ENCODE peak calls at places on chromosomes 7 and 10, in ten cellular contexts. R is colonic mucosa, O is cardiac muscle cell, D is lower lobe of right lung, A is transverse colon, T is psoas muscle, X is right atrium auricular region, V is right lobe of liver, Y is hepatocyte, U is choroid plexus epithelial cell. P is an unnamed sample.

GRCh38 chr10:45425628-45426563 is 51.9 kb downstream of the ALOX5 start:
- DNase-seq in U (peak), D (no peak), V (no peak), O (no peak), Y (no peak), A (no peak), T (no peak), X (no peak), R (no peak), P (no peak)

GRCh38 chr10:58473966-58474365 is 38.7 kb upstream of the BICC1 start:
- DNase-seq in X (no peak), A (no peak), V (no peak), R (no peak), D (no peak), U (peak), Y (peak), O (no peak), T (no peak), P (peak)

GRCh38 chr10:3850999-3851937 is 66.3 kb upstream of the KLF6 start:
- DNase-seq in V (no peak), U (peak), X (peak), O (no peak), D (no peak), A (no peak), T (no peak), R (no peak), Y (peak), P (peak)

GRCh38 chr7:86846494-86847190 is 202.9 kb downstream of the GRM3 start:
- DNase-seq in O (no peak), X (no peak), V (no peak), U (no peak), R (peak), Y (peak), A (peak), D (no peak), T (no peak), P (no peak)

GRCh38 chr10:93818086-93818485 is 60.4 kb downstream of the LGI1 start:
- DNase-seq in X (no peak), U (no peak), O (no peak), D (no peak), Y (no peak), V (peak), R (no peak), T (no peak), A (no peak), P (no peak)

GRCh38 chr10:124611738-124612137 is 132.4 kb downstream of the FAM53B start:
- DNase-seq in O (no peak), A (peak), R (no peak), Y (no peak), T (no peak), V (no peak), D (peak), X (no peak), U (no peak), P (no peak)

GRCh38 chr7:56538541-56539429 is 422.6 kb upstream of the NUPR2 start:
- DNase-seq in D (no peak), V (no peak), X (no peak), Y (no peak), U (no peak), R (no peak), T (no peak), O (no peak), A (no peak), P (no peak)

GRCh38 chr7:65925040-65925439 is 52.2 kb downstream of the VKORC1L1 start:
- DNase-seq in U (no peak), A (no peak), T (no peak), Y (no peak), R (no peak), O (no peak), V (no peak), X (no peak), D (no peak), P (no peak)

GRCh38 chr10:47421057-47421952 is 37.2 kb upstream of the ZNF488 start:
- DNase-seq in A (no peak), D (no peak), O (no peak), T (no peak), R (no peak), Y (no peak), U (peak), X (peak), V (no peak), P (peak)

GRCh38 chr10:9262770-9263169 is 1208.3 kb downstream of the GATA3 start:
- DNase-seq in A (no peak), U (no peak), Y (peak), R (no peak), V (no peak), O (no peak), T (no peak), D (no peak), X (no peak), P (no peak)

GRCh38 chr10:46097576-46098317 is 51.7 kb upstream of the MSMB start:
- DNase-seq in V (no peak), D (no peak), A (no peak), T (no peak), Y (no peak), U (no peak), X (no peak), O (no peak), R (no peak), P (no peak)

GRCh38 chr10:81961451-81962184 is 86.6 kb downstream of the NRG3 start:
- DNase-seq in Y (no peak), X (no peak), U (peak), T (no peak), A (no peak), R (no peak), V (no peak), O (no peak), D (no peak), P (no peak)

GRCh38 chr10:119408072-119408471 is 134.4 kb downstream of the RGS10 start:
- DNase-seq in U (no peak), X (no peak), Y (no peak), R (no peak), V (no peak), D (no peak), A (no peak), T (no peak), O (no peak), P (no peak)

GRCh38 chr7:36600314-36600682 is 124.0 kb downstream of the AOAH start:
- DNase-seq in V (peak), T (no peak), Y (no peak), X (no peak), O (no peak), D (peak), U (no peak), R (no peak), A (no peak), P (no peak)

GRCh38 chr10:97991875-97992274 is 38.5 kb downstream of the CRTAC1 start:
- DNase-seq in U (peak), Y (peak), A (no peak), D (no peak), V (no peak), T (no peak), R (no peak), X (no peak), O (peak), P (peak)

GRCh38 chr10:7417103-7417623 is 6.3 kb upstream of the SFMBT2 start:
- DNase-seq in O (no peak), X (no peak), T (no peak), Y (peak), U (peak), R (no peak), V (no peak), D (no peak), A (no peak), P (peak)

GRCh38 chr7:66930341-66930740 is 9.3 kb downstream of the TMEM248 start:
- DNase-seq in O (peak), R (no peak), D (no peak), U (peak), X (no peak), V (no peak), T (no peak), Y (peak), A (no peak), P (peak)

GRCh38 chr10:609868-610545 is 79.5 kb downstream of the DIP2C start:
- DNase-seq in T (no peak), U (no peak), O (peak), D (no peak), A (no peak), X (no peak), R (no peak), V (no peak), Y (no peak), P (no peak)

GRCh38 chr10:72008096-72008933 is 44.1 kb downstream of the CHST3 start:
- DNase-seq in O (no peak), T (no peak), D (no peak), V (no peak), R (no peak), X (no peak), U (no peak), Y (no peak), A (no peak), P (no peak)

GRCh38 chr10:122490786-122491680 is 29.7 kb downstream of the HTRA1 start:
- DNase-seq in Y (no peak), D (no peak), X (no peak), A (peak), V (no peak), R (no peak), T (no peak), O (no peak), U (no peak), P (no peak)

GRCh38 chr10:104333037-104333727 is 5.1 kb downstream of the ITPRIP start:
- DNase-seq in T (no peak), D (no peak), O (no peak), X (peak), A (no peak), R (peak), U (peak), V (no peak), Y (no peak), P (no peak)

GRCh38 chr7:69781412-69781846 is 183.2 kb downstream of the AUTS2 start:
- DNase-seq in D (no peak), R (no peak), U (peak), T (no peak), A (no peak), X (peak), Y (peak), O (no peak), V (no peak), P (no peak)

GRCh38 chr7:27600247-27600646 is 62.4 kb downstream of the HIBADH start:
- DNase-seq in D (no peak), A (no peak), R (no peak), V (no peak), O (no peak), T (no peak), X (no peak), Y (no peak), U (peak), P (no peak)

GRCh38 chr10:6044651-6045599 is 17.2 kb downstream of the IL2RA start:
- DNase-seq in T (no peak), U (no peak), A (no peak), V (no peak), D (no peak), X (no peak), O (no peak), R (peak), Y (no peak), P (no peak)

GRCh38 chr7:152608208-152608607 is 67.7 kb downstream of the XRCC2 start:
- DNase-seq in T (no peak), D (no peak), V (no peak), A (no peak), O (no peak), U (no peak), R (no peak), X (no peak), Y (no peak), P (no peak)

GRCh38 chr7:50974240-50974639 is 191.5 kb upstream of the GRB10 start:
- DNase-seq in A (no peak), U (no peak), O (no peak), T (no peak), V (no peak), X (no peak), R (no peak), D (no peak), Y (no peak), P (no peak)

GRCh38 chr7:92034116-92034515 is 93.5 kb downstream of the AKAP9 start:
- DNase-seq in V (no peak), T (no peak), D (no peak), O (no peak), A (no peak), U (no peak), X (no peak), R (no peak), Y (no peak), P (no peak)

GRCh38 chr10:78218833-78219490 is 185.3 kb downstream of the RPS24 start:
- DNase-seq in T (no peak), O (no peak), R (no peak), A (no peak), X (no peak), Y (no peak), U (no peak), V (no peak), D (no peak), P (no peak)

GRCh38 chr10:101301111-101301731 is 52.7 kb upstream of the BTRC start:
- DNase-seq in X (no peak), O (peak), R (peak), U (peak), A (peak), T (peak), V (peak), D (no peak), Y (peak), P (peak)

GRCh38 chr10:118041316-118041715 is 5.4 kb downstream of the RAB11FIP2 start:
- DNase-seq in R (no peak), O (no peak), V (no peak), X (no peak), U (peak), D (no peak), Y (no peak), T (no peak), A (no peak), P (no peak)

GRCh38 chr7:2691223-2691818 is 3.3 kb downstream of the AMZ1 start:
- DNase-seq in R (no peak), T (no peak), V (no peak), D (no peak), U (no peak), A (no peak), O (no peak), Y (no peak), X (no peak), P (no peak)

GRCh38 chr7:39446546-39446945 is 119.7 kb upstream of the YAE1 start:
- DNase-seq in T (no peak), R (no peak), U (no peak), O (no peak), D (no peak), A (no peak), V (no peak), Y (no peak), X (no peak), P (no peak)

GRCh38 chr10:85124592-85124991 is 796.2 kb downstream of the CCSER2 start:
- DNase-seq in V (peak), D (no peak), X (no peak), R (no peak), A (no peak), T (no peak), Y (peak), U (no peak), O (peak), P (no peak)

GRCh38 chr10:31132681-31133239 is 101.1 kb upstream of the ZNF438 start:
- DNase-seq in T (no peak), O (no peak), A (no peak), Y (no peak), X (peak), V (no peak), R (no peak), U (no peak), D (no peak), P (no peak)

GRCh38 chr7:17564678-17565209 is 266.3 kb downstream of the AHR start:
- DNase-seq in O (no peak), X (no peak), T (no peak), D (no peak), V (no peak), U (peak), Y (no peak), R (no peak), A (no peak), P (peak)

GRCh38 chr10:79190740-79191261 is 122.0 kb downstream of the ZMIZ1 start:
- DNase-seq in X (no peak), R (no peak), A (no peak), O (no peak), T (no peak), V (no peak), Y (no peak), U (no peak), D (no peak), P (no peak)

GRCh38 chr10:8392216-8392615 is 337.7 kb downstream of the GATA3 start:
- DNase-seq in X (no peak), T (no peak), A (no peak), Y (no peak), O (no peak), D (no peak), R (no peak), U (peak), V (no peak), P (no peak)

GRCh38 chr10:117929321-117930067 is 117.2 kb downstream of the RAB11FIP2 start:
- DNase-seq in Y (no peak), U (no peak), O (peak), D (no peak), V (no peak), R (no peak), A (no peak), X (no peak), T (no peak), P (no peak)

GRCh38 chr7:140316165-140316661 is 82.1 kb downstream of the SLC37A3 start:
- DNase-seq in R (peak), A (peak), X (peak), T (peak), V (peak), U (peak), D (peak), Y (peak), O (no peak), P (peak)

GRCh38 chr10:3907514-3907913 is 122.5 kb upstream of the KLF6 start:
- DNase-seq in V (no peak), Y (no peak), R (no peak), U (peak), A (no peak), T (peak), O (no peak), X (peak), D (no peak), P (no peak)

GRCh38 chr10:126754966-126755365 is 84.5 kb upstream of the C10orf90 start:
- DNase-seq in D (no peak), A (no peak), V (no peak), Y (no peak), R (no peak), U (no peak), X (no peak), O (no peak), T (no peak), P (no peak)

GRCh38 chr10:126749030-126749655 is 78.7 kb upstream of the C10orf90 start:
- DNase-seq in T (peak), Y (peak), D (peak), R (peak), X (peak), V (peak), A (peak), U (peak), O (peak), P (peak)
- TF ChIP-seq CTCF in T (peak), Y (peak), D (peak), R (peak), X (peak), V (peak), A (peak), U (peak), O (peak), P (peak)

GRCh38 chr10:129912161-129912917 is 51.7 kb downstream of the EBF3 start:
- DNase-seq in U (peak), X (no peak), R (no peak), A (no peak), D (no peak), Y (no peak), T (no peak), O (no peak), V (no peak), P (peak)
- H3K4me3 ChIP-seq in U (no peak), X (no peak), R (no peak), A (no peak), D (no peak), Y (no peak), T (no peak), O (no peak), V (no peak), P (no peak)

GRCh38 chr10:69243817-69244216 is 23.7 kb downstream of the HKDC1 start:
- DNase-seq in O (no peak), U (no peak), V (no peak), D (no peak), Y (no peak), X (no peak), T (no peak), R (no peak), A (no peak), P (no peak)
- TF ChIP-seq CTCF in O (no peak), U (no peak), V (no peak), D (no peak), Y (no peak), X (no peak), T (no peak), R (no peak), A (no peak), P (no peak)

DNA sequence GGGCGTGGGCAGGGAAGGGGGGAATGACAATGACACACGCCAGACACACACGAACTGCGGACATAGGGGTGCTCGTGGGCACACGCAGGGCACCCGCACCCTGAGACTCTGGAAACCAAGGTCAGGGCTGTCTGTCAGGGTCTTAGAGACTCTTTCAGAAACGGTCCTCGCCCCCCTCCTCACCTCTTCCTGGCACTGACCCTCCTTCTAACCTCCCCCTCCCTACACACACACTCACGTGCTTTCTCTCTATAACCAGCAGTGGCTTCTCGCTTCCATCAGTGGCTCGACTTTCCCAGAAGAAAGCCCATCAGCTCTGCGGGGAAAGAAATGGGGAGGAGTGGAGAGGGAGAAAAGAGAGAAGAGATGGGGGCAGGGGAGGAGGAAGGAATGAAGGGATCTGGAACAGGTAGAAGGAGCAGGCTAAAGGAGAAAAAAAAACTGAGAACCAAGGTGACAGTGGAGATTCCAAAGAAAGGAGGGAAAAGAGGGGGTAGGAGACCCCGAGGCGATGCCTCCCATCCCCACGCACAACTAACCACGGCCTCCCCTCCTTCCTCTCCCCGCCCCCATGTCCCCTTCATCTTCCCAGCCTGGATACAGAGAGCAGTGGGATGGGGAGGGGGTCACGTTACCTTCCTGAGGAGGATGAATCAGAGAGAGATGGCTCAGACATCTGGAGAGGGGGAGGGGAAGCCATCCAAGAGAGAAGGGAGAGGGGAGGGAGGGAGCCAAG is 1.7 kb upstream of the VGF start:
- DNase-seq in U (no peak), X (no peak), T (no peak), V (no peak), A (no peak), R (no peak), D (no peak), Y (peak), O (no peak), P (peak)
- H3K4me3 ChIP-seq in U (no peak), X (no peak), T (no peak), V (no peak), A (no peak), R (no peak), D (no peak), Y (no peak), O (no peak), P (no peak)